ENCODE peak calls at places on chromosomes 12 and 14, in five cellular contexts. One of them, this sample, is unnamed.

GRCh38 chr12:12804432-12804886 is 8.7 kb upstream of the DDX47 start:
- DNase-seq in T-helper 2 cell: no peak
- DNase-seq in skeletal muscle cell: peak; percentile 65
- DNase-seq in omental fat pad: no peak
- DNase-seq in stimulated activated CD4-positive, alpha-beta T cell treated with anti-CD3 and anti-CD28 coated beads, Interleukin-15, amount 100 ng/mL, for 48 hours: no peak
- DNase-seq in this sample: no peak

GRCh38 chr12:31749024-31749704 is 20.3 kb upstream of the AMN1 start:
- DNase-seq in T-helper 2 cell: peak; percentile 32
- DNase-seq in skeletal muscle cell: peak; percentile 93
- DNase-seq in omental fat pad: peak; percentile 25
- DNase-seq in stimulated activated CD4-positive, alpha-beta T cell treated with anti-CD3 and anti-CD28 coated beads, Interleukin-15, amount 100 ng/mL, for 48 hours: peak; percentile 60
- DNase-seq in this sample: peak; percentile 44

GRCh38 chr14:68762944-68763831 is 29.7 kb downstream of the ZFP36L1 start:
- DNase-seq in T-helper 2 cell: no peak
- DNase-seq in skeletal muscle cell: peak; percentile 41
- DNase-seq in omental fat pad: no peak
- DNase-seq in stimulated activated CD4-positive, alpha-beta T cell treated with anti-CD3 and anti-CD28 coated beads, Interleukin-15, amount 100 ng/mL, for 48 hours: no peak
- DNase-seq in this sample: no peak

GRCh38 chr12:31105668-31106067 is 32.0 kb downstream of the DDX11 start:
- DNase-seq in T-helper 2 cell: no peak
- DNase-seq in skeletal muscle cell: no peak
- DNase-seq in omental fat pad: no peak
- DNase-seq in stimulated activated CD4-positive, alpha-beta T cell treated with anti-CD3 and anti-CD28 coated beads, Interleukin-15, amount 100 ng/mL, for 48 hours: no peak
- DNase-seq in this sample: no peak

GRCh38 chr12:42266579-42267230 is 28.7 kb upstream of the YAF2 start:
- DNase-seq in T-helper 2 cell: no peak
- DNase-seq in skeletal muscle cell: no peak
- DNase-seq in omental fat pad: no peak
- DNase-seq in stimulated activated CD4-positive, alpha-beta T cell treated with anti-CD3 and anti-CD28 coated beads, Interleukin-15, amount 100 ng/mL, for 48 hours: no peak
- DNase-seq in this sample: no peak

GRCh38 chr14:28875937-28876910 is 109.6 kb downstream of the FOXG1 start:
- DNase-seq in T-helper 2 cell: no peak
- DNase-seq in skeletal muscle cell: no peak
- DNase-seq in omental fat pad: no peak
- DNase-seq in stimulated activated CD4-positive, alpha-beta T cell treated with anti-CD3 and anti-CD28 coated beads, Interleukin-15, amount 100 ng/mL, for 48 hours: no peak
- DNase-seq in this sample: no peak

GRCh38 chr12:53325539-53326061 is 4.2 kb upstream of the AAAS start:
- DNase-seq in T-helper 2 cell: no peak
- DNase-seq in skeletal muscle cell: no peak
- DNase-seq in omental fat pad: no peak
- DNase-seq in stimulated activated CD4-positive, alpha-beta T cell treated with anti-CD3 and anti-CD28 coated beads, Interleukin-15, amount 100 ng/mL, for 48 hours: no peak
- DNase-seq in this sample: no peak

GRCh38 chr14:85921241-85921640 is 391.3 kb downstream of the FLRT2 start:
- DNase-seq in T-helper 2 cell: no peak
- DNase-seq in skeletal muscle cell: no peak
- DNase-seq in omental fat pad: no peak
- DNase-seq in stimulated activated CD4-positive, alpha-beta T cell treated with anti-CD3 and anti-CD28 coated beads, Interleukin-15, amount 100 ng/mL, for 48 hours: no peak
- DNase-seq in this sample: no peak

GRCh38 chr14:100279563-100279962 is 26.7 kb downstream of the SLC25A29 start:
- DNase-seq in T-helper 2 cell: no peak
- DNase-seq in skeletal muscle cell: no peak
- DNase-seq in omental fat pad: no peak
- DNase-seq in stimulated activated CD4-positive, alpha-beta T cell treated with anti-CD3 and anti-CD28 coated beads, Interleukin-15, amount 100 ng/mL, for 48 hours: no peak
- DNase-seq in this sample: no peak

GRCh38 chr14:79825046-79825521 is 386.2 kb downstream of the DIO2 start:
- DNase-seq in T-helper 2 cell: no peak
- DNase-seq in skeletal muscle cell: no peak
- DNase-seq in omental fat pad: no peak
- DNase-seq in stimulated activated CD4-positive, alpha-beta T cell treated with anti-CD3 and anti-CD28 coated beads, Interleukin-15, amount 100 ng/mL, for 48 hours: no peak
- DNase-seq in this sample: no peak